ENCODE peak calls at places on chromosomes 5 and 9, in five cellular contexts. O is WERI-Rb-1, A is heart right ventricle, P is hepatocyte, J is mucosa of descending colon. C is an unnamed sample.

GRCh38 chr9:128124451-128124850 is 3.1 kb downstream of the PTGES2 start:
- DNase-seq in O (no peak), P (no peak), J (no peak), A (no peak), C (no peak)

GRCh38 chr5:130282044-130282443 is 377.8 kb downstream of the CHSY3 start:
- DNase-seq in J (no peak), A (peak; percentile 6), O (no peak), P (no peak), C (no peak)

GRCh38 chr5:145827275-145827674 is 7.9 kb downstream of the PRELID2 start:
- DNase-seq in A (no peak), P (no peak), J (no peak), O (no peak), C (no peak)

GRCh38 chr5:32852535-32852934 is 141.4 kb downstream of the NPR3 start:
- DNase-seq in A (peak; percentile 4), J (peak; percentile 20), O (no peak), P (peak; percentile 59), C (peak; percentile 48)

GRCh38 chr5:1203311-1203967 is 2.0 kb downstream of the SLC6A19 start:
- DNase-seq in P (no peak), O (no peak), J (no peak), A (no peak), C (no peak)

GRCh38 chr5:40653221-40654022 is 26.3 kb upstream of the PTGER4 start:
- DNase-seq in O (no peak), P (no peak), J (no peak), A (no peak), C (no peak)

GRCh38 chr5:138282918-138283742 is 8.7 kb upstream of the GFRA3 start:
- DNase-seq in O (peak; percentile 65), A (peak; percentile 35), P (peak; percentile 75), J (peak; percentile 26), C (peak; percentile 83)

GRCh38 chr9:3783156-3783555 is 257.4 kb upstream of the RFX3 start:
- DNase-seq in A (no peak), J (no peak), O (no peak), P (no peak), C (no peak)

GRCh38 chr9:122297512-122297911 is 32.8 kb downstream of the MRRF start:
- DNase-seq in P (no peak), A (no peak), J (no peak), O (no peak), C (no peak)

GRCh38 chr9:503881-504852 is 289.5 kb downstream of the DOCK8 start:
- DNase-seq in A (peak; percentile 47), P (peak; percentile 90), J (peak; percentile 88), O (peak; percentile 84), C (peak; percentile 88)

GRCh38 chr5:178113841-178114324 is 551 bp downstream of the N4BP3 start:
- DNase-seq in J (peak; percentile 32), P (no peak), A (no peak), O (no peak), C (no peak)

GRCh38 chr5:33367396-33367795 is 73.4 kb upstream of the TARS1 start:
- DNase-seq in J (no peak), A (no peak), O (no peak), P (no peak), C (no peak)

GRCh38 chr5:115070737-115071136 is 99.0 kb downstream of the TRIM36 start:
- DNase-seq in P (no peak), O (no peak), J (no peak), A (no peak), C (no peak)

GRCh38 chr5:58407042-58407709 is 52.7 kb downstream of the PLK2 start:
- DNase-seq in O (no peak), A (no peak), J (no peak), P (no peak), C (peak; percentile 38)

GRCh38 chr5:151607304-151607703 is 16.2 kb upstream of the FAT2 start:
- DNase-seq in O (no peak), J (no peak), P (no peak), A (no peak), C (no peak)

GRCh38 chr5:101278011-101278687 is 375.1 kb upstream of the ST8SIA4 start:
- DNase-seq in P (peak; percentile 12), A (no peak), O (no peak), J (no peak), C (no peak)

GRCh38 chr9:80866576-80867227 is 822.6 kb downstream of the TLE1 start:
- DNase-seq in O (no peak), J (no peak), A (no peak), P (no peak), C (peak; percentile 7)

GRCh38 chr9:125296843-125297372 is 35.3 kb downstream of the GAPVD1 start:
- DNase-seq in O (no peak), P (peak; percentile 41), J (peak; percentile 10), A (no peak), C (no peak)

GRCh38 chr5:158390556-158390955 is 531.6 kb upstream of the CLINT1 start:
- DNase-seq in O (no peak), P (no peak), J (no peak), A (no peak), C (peak; percentile 73)

GRCh38 chr5:38603691-38604090 is 47.2 kb upstream of the LIFR start:
- DNase-seq in O (no peak), P (no peak), A (no peak), J (no peak), C (no peak)

GRCh38 chr9:100602302-100602930 is 24.5 kb downstream of the CAVIN4 start:
- DNase-seq in A (no peak), J (peak; percentile 55), P (peak; percentile 74), O (peak; percentile 73), C (peak; percentile 65)

GRCh38 chr5:38892363-38892762 is 46.6 kb downstream of the OSMR start:
- DNase-seq in A (no peak), P (no peak), O (no peak), J (no peak), C (no peak)

GRCh38 chr9:70006299-70006698 is 37.3 kb upstream of the MAMDC2 start:
- DNase-seq in P (no peak), O (no peak), A (no peak), J (no peak), C (no peak)

GRCh38 chr5:157177935-157178334 is 2.7 kb upstream of the ITK start:
- DNase-seq in O (no peak), A (no peak), J (no peak), P (no peak), C (no peak)

GRCh38 chr9:89814340-89815040 is 209.7 kb downstream of the GADD45G start:
- DNase-seq in P (peak; percentile 51), J (no peak), A (no peak), O (peak; percentile 57), C (no peak)

GRCh38 chr5:36739751-36740221 is 133.4 kb downstream of the SLC1A3 start:
- DNase-seq in O (peak; percentile 84), A (peak; percentile 48), J (peak; percentile 95), P (peak; percentile 79), C (peak; percentile 89)

GRCh38 chr9:124020520-124021384 is 9.2 kb downstream of the LHX2 start:
- DNase-seq in J (no peak), P (no peak), A (no peak), O (no peak), C (no peak)

GRCh38 chr5:143231973-143232812 is 171.3 kb downstream of the NR3C1 start:
- DNase-seq in A (no peak), P (no peak), O (no peak), J (no peak), C (no peak)

GRCh38 chr5:135211791-135212190 is 177.8 kb upstream of the PITX1 start:
- DNase-seq in A (no peak), J (no peak), P (no peak), O (peak; percentile 13), C (no peak)

GRCh38 chr5:141479776-141480175 is 4.0 kb downstream of the PCDHGC3 start:
- DNase-seq in A (no peak), O (no peak), P (no peak), J (no peak), C (no peak)
- H3K4me3 ChIP-seq in A (peak overlapping the region; percentile 61), O (no peak overlapping the region), P (no peak overlapping the region), J (no peak overlapping the region), C (no peak overlapping the region)

GRCh38 chr9:136018257-136019031 is 57.3 kb upstream of the UBAC1 start:
- DNase-seq in O (no peak), A (peak; percentile 1), P (no peak), J (no peak), C (no peak)
- H3K36me3 ChIP-seq in O (no peaks in the 10 kb centered on the region), A (peaks cover 7% of the 10 kb centered on the region), P (no peaks in the 10 kb centered on the region), J (no peaks in the 10 kb centered on the region), C (no peaks in the 10 kb centered on the region)

GRCh38 chr5:177005619-177006264 is 837 bp downstream of the UIMC1 start:
- DNase-seq in A (peak; percentile 76), P (peak; percentile 92), O (peak; percentile 51), J (peak; percentile 67), C (peak; percentile 83)
- TF ChIP-seq CTCF in A (peak; percentile 60), P (peak; percentile 49), O (peak; percentile 33), J (peak; percentile 31), C (peak; percentile 67)

GRCh38 chr9:120385606-120386389 is 194.2 kb downstream of the CDK5RAP2 start:
- DNase-seq in J (no peak), O (no peak), P (no peak), A (no peak), C (no peak)
- H3K4me3 ChIP-seq in J (no peak overlapping the region), O (no peak overlapping the region), P (no peak overlapping the region), A (no peak overlapping the region), C (no peak overlapping the region)

DNA sequence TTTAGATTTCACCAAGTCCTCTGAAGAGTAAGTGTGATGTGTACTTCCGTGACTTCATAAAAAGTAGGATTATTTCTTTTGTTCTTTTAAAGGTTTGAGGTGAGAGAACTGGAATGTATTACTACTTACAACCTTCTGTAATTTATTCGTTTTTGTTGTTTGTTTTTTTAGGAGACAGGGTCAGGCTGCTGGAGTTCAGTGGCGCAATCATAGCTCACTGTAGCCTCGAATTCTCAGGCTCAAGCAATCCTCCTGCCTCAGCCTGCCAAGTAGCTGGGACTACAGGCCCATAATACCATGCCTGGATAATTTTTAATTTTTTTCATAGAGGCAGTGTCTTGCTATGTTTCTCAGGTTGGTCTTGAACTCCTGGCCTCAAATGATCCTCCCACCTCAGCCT is 68.3 kb upstream of the RETREG1 start:
- DNase-seq in A (no peak), J (no peak), P (no peak), O (no peak), C (peak; percentile 28)
- H3K36me3 ChIP-seq in A (peaks cover 58% of the 10 kb centered on the region), J (no peaks in the 10 kb centered on the region), P (peaks cover 5% of the 10 kb centered on the region), O (peaks cover 92% of the 10 kb centered on the region), C (peaks cover 12% of the 10 kb centered on the region)

GRCh38 chr5:30890377-30890776 is 303.1 kb upstream of the CDH6 start:
- DNase-seq in A (no peak), P (peak; percentile 19), O (no peak), J (no peak), C (no peak)

DNA sequence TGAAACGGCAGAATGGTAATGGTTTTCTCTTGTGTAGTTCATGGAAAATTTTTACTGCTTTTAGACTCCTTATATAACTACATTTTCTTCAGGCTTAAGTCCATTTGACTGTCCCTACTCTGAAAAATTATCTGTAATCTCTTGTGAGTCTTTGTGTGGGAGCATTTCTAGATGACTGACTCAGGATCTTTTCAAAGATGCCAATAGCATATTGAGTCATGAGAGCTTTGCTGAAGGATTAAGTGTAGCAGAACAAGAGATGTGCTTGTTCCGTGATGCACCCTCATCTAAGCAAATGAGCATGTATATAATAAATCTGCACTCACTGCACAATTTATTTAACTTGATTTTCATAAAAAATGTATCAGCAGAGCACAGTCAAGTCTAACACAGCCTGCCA is 298.7 kb upstream of the CDH6 start:
- DNase-seq in O (no peak), A (no peak), J (no peak), P (peak; percentile 8), C (no peak)
- TF ChIP-seq CTCF in O (no peak), A (no peak), J (no peak), P (no peak), C (no peak)